ENCODE peak calls at places on chromosome 1, in four cellular contexts. L is activated CD4-positive, alpha-beta memory T cell treated with anti-CD3 and anti-CD28 coated beads for 36 hours; O is H4; V is neuronal stem cell. P is an unnamed sample.

GRCh38 chr1:212950243-212951057 is at the start of gene VASH2:
- DNase-seq in L (peak), O (peak), V (peak), P (peak)

GRCh38 chr1:167799747-167800146 is 78.0 kb downstream of the MPZL1 start:
- DNase-seq in L (no peak), O (no peak), V (no peak), P (no peak)

GRCh38 chr1:160474392-160475242 is 48.4 kb downstream of the SLAMF6 start:
- DNase-seq in L (no peak), O (no peak), V (no peak), P (no peak)

GRCh38 chr1:167501513-167502191 is 16.7 kb downstream of the CD247 start:
- DNase-seq in L (peak), O (no peak), V (no peak), P (no peak)

GRCh38 chr1:19138958-19139581 is 71.0 kb downstream of the UBR4 start:
- DNase-seq in L (no peak), O (no peak), V (no peak), P (no peak)

GRCh38 chr1:8947127-8947691 is 1.5 kb downstream of the CA6 start:
- DNase-seq in L (peak), O (no peak), V (no peak), P (peak)

GRCh38 chr1:39827201-39827600 is 38.5 kb upstream of the BMP8B start:
- DNase-seq in L (no peak), O (no peak), V (no peak), P (no peak)

GRCh38 chr1:150272379-150272840 is at the start of gene C1orf54:
- DNase-seq in L (no peak), O (no peak), V (peak), P (no peak)

GRCh38 chr1:24562625-24563024 is 6.7 kb downstream of the NCMAP start:
- DNase-seq in L (no peak), O (no peak), V (no peak), P (peak)

GRCh38 chr1:231931846-231932454 is 305.4 kb downstream of the DISC1 start:
- DNase-seq in L (peak), O (no peak), V (no peak), P (no peak)

GRCh38 chr1:172758242-172758641 is 99.3 kb downstream of the FASLG start:
- DNase-seq in L (no peak), O (no peak), V (no peak), P (peak)

GRCh38 chr1:31675761-31676160 is 28.1 kb downstream of the COL16A1 start:
- DNase-seq in L (no peak), O (no peak), V (no peak), P (no peak)

GRCh38 chr1:112548540-112548939 is 39.8 kb downstream of the WNT2B start:
- DNase-seq in L (no peak), O (no peak), V (no peak), P (no peak)

GRCh38 chr1:8239306-8240023 is 78.4 kb upstream of the SLC45A1 start:
- DNase-seq in L (no peak), O (no peak), V (peak), P (no peak)

GRCh38 chr1:111895456-111895855 is 94.0 kb downstream of the KCND3 start:
- DNase-seq in L (no peak), O (no peak), V (no peak), P (no peak)

P was measured in kidney tubule cell.